ENCODE peak calls at places on chromosome 10, in seven cellular contexts. B, L, W, U, T, A and P are unnamed samples.

GRCh38 chr10:19816420-19817250 is at the start of gene PLXDC2:
- DNase-seq in T (peak; percentile 50), B (peak; percentile 74), U (no peak), A (peak; percentile 59), W (peak; percentile 48), L (peak; percentile 61), P (no peak)

GRCh38 chr10:48551796-48552591 is 52.9 kb downstream of the ARHGAP22 start:
- DNase-seq in A (peak; percentile 25), B (no peak), L (peak; percentile 50), T (no peak), U (peak; percentile 73), W (no peak), P (peak; percentile 53)

GRCh38 chr10:80596391-80597257 is 58.9 kb downstream of the SH2D4B start:
- DNase-seq in A (no peak), T (peak; percentile 23), W (no peak), U (peak; percentile 83), B (no peak), L (no peak), P (peak; percentile 62)

GRCh38 chr10:32360241-32360640 is 13.3 kb upstream of the EPC1 start:
- DNase-seq in B (no peak), U (no peak), A (no peak), T (no peak), W (no peak), L (no peak), P (no peak)

GRCh38 chr10:43208147-43209063 is 58.5 kb downstream of the RASGEF1A start:
- DNase-seq in U (no peak), B (peak; percentile 54), L (peak; percentile 10), A (peak; percentile 11), W (no peak), T (peak; percentile 4), P (no peak)

GRCh38 chr10:279655-280054 is 144.4 kb downstream of the ZMYND11 start:
- DNase-seq in U (no peak), W (no peak), B (no peak), T (no peak), A (no peak), L (no peak), P (no peak)

GRCh38 chr10:132630666-132631347 is 93.2 kb downstream of the INPP5A start:
- DNase-seq in A (peak; percentile 78), W (no peak), T (peak; percentile 49), L (peak; percentile 72), B (peak; percentile 71), U (no peak), P (no peak)

GRCh38 chr10:9762966-9763656 is 1254.6 kb upstream of the CELF2 start:
- DNase-seq in W (no peak), L (no peak), B (no peak), T (no peak), U (no peak), A (no peak), P (no peak)

GRCh38 chr10:115624448-115624847 is 531.3 kb downstream of the ATRNL1 start:
- DNase-seq in W (no peak), L (no peak), A (no peak), U (no peak), T (no peak), B (no peak), P (no peak)

GRCh38 chr10:38143587-38143986 is 49.5 kb downstream of the ZNF37A start:
- DNase-seq in T (no peak), L (no peak), W (no peak), U (no peak), B (no peak), A (peak; percentile 18), P (peak; percentile 5)

GRCh38 chr10:100882251-100882643 is 30.5 kb upstream of the SLF2 start:
- DNase-seq in U (no peak), A (no peak), B (no peak), T (no peak), W (no peak), L (no peak), P (no peak)

GRCh38 chr10:115989621-115990020 is 283.4 kb downstream of the GFRA1 start:
- DNase-seq in A (no peak), W (no peak), U (no peak), T (no peak), B (no peak), L (no peak), P (no peak)

GRCh38 chr10:94107191-94107590 is 113.5 kb downstream of the PLCE1 start:
- DNase-seq in T (no peak), W (no peak), U (no peak), A (no peak), L (no peak), B (no peak), P (no peak)

GRCh38 chr10:1416456-1417037 is 320.8 kb downstream of the ADARB2 start:
- DNase-seq in B (no peak), A (no peak), T (no peak), U (no peak), W (no peak), L (no peak), P (no peak)

GRCh38 chr10:114650266-114650665 is 7.8 kb downstream of the ABLIM1 start:
- DNase-seq in W (no peak), U (no peak), A (no peak), B (no peak), L (no peak), T (no peak), P (no peak)

GRCh38 chr10:61964059-61964709 is 62.7 kb downstream of the ARID5B start:
- DNase-seq in U (no peak), T (no peak), W (no peak), B (no peak), A (no peak), L (no peak), P (no peak)

GRCh38 chr10:35359873-35360272 is 23.6 kb downstream of the CCNY start:
- DNase-seq in A (no peak), T (no peak), W (no peak), U (no peak), B (no peak), L (no peak), P (no peak)

GRCh38 chr10:71632896-71633600 is 86.5 kb downstream of the C10orf105 start:
- DNase-seq in L (no peak), A (no peak), T (no peak), W (no peak), U (peak; percentile 76), B (no peak), P (no peak)

GRCh38 chr10:116160271-116160670 is 112.7 kb downstream of the GFRA1 start:
- DNase-seq in A (no peak), B (no peak), W (no peak), L (no peak), T (no peak), U (no peak), P (no peak)

GRCh38 chr10:77006836-77007511 is 630.6 kb downstream of the KCNMA1 start:
- DNase-seq in B (no peak), W (no peak), L (no peak), U (no peak), A (no peak), T (no peak), P (no peak)

GRCh38 chr10:93420091-93420490 is 62.0 kb downstream of the MYOF start:
- DNase-seq in A (no peak), W (no peak), L (no peak), U (no peak), T (no peak), B (no peak), P (no peak)

GRCh38 chr10:19817251-19818046 is 1.2 kb downstream of the PLXDC2 start:
- DNase-seq in B (peak; percentile 75), L (peak; percentile 51), W (peak; percentile 38), T (peak; percentile 43), A (peak; percentile 37), U (no peak), P (no peak)

GRCh38 chr10:68096913-68097509 is 12.3 kb upstream of the MYPN start:
- DNase-seq in W (no peak), U (no peak), B (peak; percentile 68), T (peak; percentile 72), L (no peak), A (peak; percentile 82), P (peak; percentile 42)

GRCh38 chr10:119205926-119206602 is 1.3 kb upstream of the GRK5 start:
- DNase-seq in B (no peak), W (peak; percentile 20), A (peak; percentile 70), L (no peak), U (peak; percentile 26), T (peak; percentile 77), P (peak; percentile 45)

GRCh38 chr10:35195361-35196306 is 69.0 kb downstream of the CREM start:
- DNase-seq in A (peak; percentile 86), W (peak; percentile 55), L (peak; percentile 65), B (peak; percentile 81), T (peak; percentile 78), U (peak; percentile 50), P (peak; percentile 23)

GRCh38 chr10:60650272-60650800 is 127.9 kb upstream of the CDK1 start:
- DNase-seq in W (no peak), B (no peak), U (no peak), T (no peak), L (no peak), A (no peak), P (no peak)

DNA sequence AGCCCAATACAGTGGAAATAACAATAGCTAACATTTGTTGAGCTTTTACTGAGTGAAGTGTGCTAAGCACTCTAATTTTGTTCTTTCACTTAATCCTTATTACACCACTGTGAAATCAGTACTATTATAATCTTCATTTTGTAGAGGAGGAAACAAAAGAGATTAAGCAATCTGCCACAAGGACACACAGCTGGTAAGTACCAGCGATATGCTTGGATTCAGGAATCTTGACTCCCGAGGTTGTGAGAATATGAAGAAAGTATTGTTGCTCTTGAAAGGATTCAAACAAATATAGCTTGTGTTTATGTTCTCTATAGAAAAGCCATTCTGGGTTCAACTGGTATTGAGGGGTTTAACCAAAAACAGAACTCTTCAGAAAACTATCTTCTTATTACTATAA is 93.7 kb upstream of the HECTD2 start:
- DNase-seq in L (no peak), T (no peak), U (no peak), A (no peak), W (no peak), B (no peak), P (no peak)
- TF ChIP-seq POLR2A in L (no peak), T (no peak), U (no peak), A (no peak), W (no peak), B (no peak), P (no peak)

GRCh38 chr10:102133373-102134195 is 744 bp downstream of the PPRC1 start:
- DNase-seq in A (peak; percentile 91), W (peak; percentile 51), U (peak; percentile 83), L (peak; percentile 92), B (peak; percentile 87), T (peak; percentile 75), P (peak; percentile 76)
- TF ChIP-seq POLR2A in A (peak; percentile 5), W (no peak), U (no peak), L (no peak), B (no peak), T (no peak), P (no peak)

GRCh38 chr10:21526184-21526951 is 886 bp upstream of the SKIDA1 start:
- DNase-seq in U (no peak), W (peak; percentile 75), B (peak; percentile 92), L (peak; percentile 90), A (peak; percentile 90), T (peak; percentile 70), P (no peak)
- TF ChIP-seq POLR2A in U (peak; percentile 49), W (peak; percentile 28), B (no peak), L (peak; percentile 37), A (peak; percentile 77), T (peak; percentile 40), P (peak; percentile 46)

GRCh38 chr10:91409069-91409868 is 875 bp upstream of the HECTD2 start:
- DNase-seq in B (peak; percentile 90), A (peak; percentile 93), U (peak; percentile 31), T (peak; percentile 77), W (peak; percentile 87), L (peak; percentile 85), P (peak; percentile 87)
- TF ChIP-seq POLR2A in B (peak; percentile 77), A (peak; percentile 94), U (no peak), T (peak; percentile 93), W (peak; percentile 48), L (peak; percentile 80), P (peak; percentile 74)